ENCODE peak calls at places on chromosomes 12 and 14, in nine cellular contexts. C is SK-N-SH, Q is GM13976, V is astrocyte of the cerebellum, M is mammary epithelial cell, B is WERI-Rb-1, X is A549, Z is MCF 10A, I is hepatocyte. W is an unnamed sample.

GRCh38 chr12:92505373-92506340 is 197.1 kb upstream of the PLEKHG7 start:
- DNase-seq in C (peak), Q (no peak), V (no peak), M (no peak), B (no peak), X (no peak), Z (no peak), I (peak), W (no peak)

GRCh38 chr12:57138526-57139272 is 8.7 kb downstream of the LRP1-AS start:
- DNase-seq in C (peak), Q (no peak), V (no peak), M (no peak), B (no peak), X (no peak), Z (peak), I (peak), W (no peak)

GRCh38 chr12:32399045-32399372 is 349 bp upstream of the FGD4 start:
- DNase-seq in C (no peak), Q (no peak), V (no peak), M (no peak), B (no peak), X (no peak), Z (peak), I (no peak), W (no peak)

GRCh38 chr14:95189400-95190162 is 32.3 kb upstream of the DICER1 start:
- DNase-seq in C (peak), Q (no peak), V (peak), M (no peak), B (no peak), X (no peak), Z (no peak), I (peak), W (no peak)

GRCh38 chr12:114918535-114919233 is 234.7 kb upstream of the TBX3 start:
- DNase-seq in C (no peak), Q (no peak), V (no peak), M (peak), B (no peak), X (peak), Z (peak), I (peak), W (peak)

GRCh38 chr14:90624228-90624627 is 192.0 kb downstream of the TTC7B start:
- DNase-seq in C (no peak), Q (no peak), V (no peak), M (peak), B (no peak), X (peak), Z (peak), I (no peak), W (peak)

GRCh38 chr14:73266317-73266716 is 29.0 kb downstream of the PAPLN start:
- DNase-seq in C (peak), Q (no peak), V (no peak), M (no peak), B (no peak), X (no peak), Z (no peak), I (no peak), W (no peak)

GRCh38 chr12:122368361-122369073 is 54.0 kb downstream of the CLIP1 start:
- DNase-seq in C (no peak), Q (no peak), V (peak), M (peak), B (no peak), X (peak), Z (peak), I (peak), W (no peak)

GRCh38 chr12:17108877-17109520 is 503.0 kb upstream of the LMO3 start:
- DNase-seq in C (no peak), Q (no peak), V (peak), M (no peak), B (no peak), X (peak), Z (no peak), I (no peak), W (peak)

GRCh38 chr12:132391326-132392041 is 62.1 kb upstream of the GALNT9 start:
- DNase-seq in C (no peak), Q (no peak), V (no peak), M (no peak), B (no peak), X (no peak), Z (no peak), I (no peak), W (no peak)

GRCh38 chr12:122945047-122945592 is 21.1 kb downstream of the ABCB9 start:
- DNase-seq in C (no peak), Q (no peak), V (no peak), M (no peak), B (peak), X (no peak), Z (no peak), I (no peak), W (no peak)

GRCh38 chr12:39723831-39724230 is 104.2 kb upstream of the ABCD2 start:
- DNase-seq in C (no peak), Q (no peak), V (no peak), M (peak), B (no peak), X (peak), Z (peak), I (no peak), W (peak)

GRCh38 chr12:48366131-48366530 is 15.4 kb upstream of the ZNF641 start:
- DNase-seq in C (no peak), Q (no peak), V (no peak), M (no peak), B (peak), X (no peak), Z (no peak), I (no peak), W (no peak)

GRCh38 chr14:103730490-103731035 is 15.0 kb downstream of the ZFYVE21 start:
- DNase-seq in C (peak), Q (no peak), V (no peak), M (no peak), B (no peak), X (no peak), Z (no peak), I (no peak), W (no peak)

GRCh38 chr12:103455020-103455763 is 40.6 kb downstream of the C12orf42 start:
- DNase-seq in C (no peak), Q (no peak), V (no peak), M (no peak), B (no peak), X (no peak), Z (no peak), I (no peak), W (no peak)

GRCh38 chr14:59183150-59183549 is 5.3 kb upstream of the DAAM1 start:
- DNase-seq in C (no peak), Q (no peak), V (no peak), M (no peak), B (no peak), X (no peak), Z (no peak), I (no peak), W (no peak)

GRCh38 chr12:103996595-103996994 is 30.9 kb downstream of the TDG start:
- DNase-seq in C (no peak), Q (no peak), V (no peak), M (no peak), B (no peak), X (no peak), Z (no peak), I (no peak), W (no peak)

GRCh38 chr12:32104572-32105355 is 1.9 kb upstream of the BICD1 start:
- DNase-seq in C (no peak), Q (no peak), V (no peak), M (no peak), B (no peak), X (no peak), Z (no peak), I (no peak), W (no peak)

GRCh38 chr12:981176-981828 is 9.7 kb upstream of the ERC1 start:
- DNase-seq in C (no peak), Q (no peak), V (peak), M (peak), B (no peak), X (no peak), Z (peak), I (no peak), W (peak)

GRCh38 chr12:979355-979754 is 11.7 kb upstream of the ERC1 start:
- DNase-seq in C (no peak), Q (no peak), V (no peak), M (no peak), B (no peak), X (no peak), Z (no peak), I (no peak), W (no peak)

GRCh38 chr12:974281-974862 is 16.7 kb upstream of the ERC1 start:
- DNase-seq in C (no peak), Q (no peak), V (no peak), M (no peak), B (no peak), X (no peak), Z (no peak), I (no peak), W (no peak)

GRCh38 chr12:976644-977043 is 14.4 kb upstream of the ERC1 start:
- DNase-seq in C (no peak), Q (no peak), V (no peak), M (no peak), B (no peak), X (no peak), Z (no peak), I (no peak), W (no peak)

GRCh38 chr12:977163-977562 is 13.9 kb upstream of the ERC1 start:
- DNase-seq in C (no peak), Q (no peak), V (no peak), M (no peak), B (no peak), X (no peak), Z (no peak), I (no peak), W (no peak)
- TF ChIP-seq CTCF in C (no peak), Q (no peak), V (no peak), M (no peak), B (peak), X (no peak), Z (no peak), I (no peak), W (no peak)

GRCh38 chr14:22598896-22599244 is 770 bp downstream of the ABHD4 start:
- DNase-seq in C (no peak), Q (peak), V (peak), M (peak), B (peak), X (peak), Z (peak), I (peak), W (peak)
- TF ChIP-seq CTCF in C (peak), Q (no peak), V (peak), M (peak), B (no peak), X (peak), Z (peak), I (peak), W (no peak)

GRCh38 chr12:118715647-118716046 is 265.7 kb upstream of the SRRM4 start:
- DNase-seq in C (no peak), Q (no peak), V (no peak), M (no peak), B (no peak), X (no peak), Z (no peak), I (no peak), W (no peak)

GRCh38 chr12:118714500-118714899 is 266.8 kb upstream of the SRRM4 start:
- DNase-seq in C (no peak), Q (no peak), V (no peak), M (no peak), B (no peak), X (no peak), Z (no peak), I (no peak), W (no peak)

GRCh38 chr12:118711185-118711584 is 270.2 kb upstream of the SRRM4 start:
- DNase-seq in C (no peak), Q (no peak), V (no peak), M (no peak), B (no peak), X (no peak), Z (no peak), I (no peak), W (no peak)

DNA sequence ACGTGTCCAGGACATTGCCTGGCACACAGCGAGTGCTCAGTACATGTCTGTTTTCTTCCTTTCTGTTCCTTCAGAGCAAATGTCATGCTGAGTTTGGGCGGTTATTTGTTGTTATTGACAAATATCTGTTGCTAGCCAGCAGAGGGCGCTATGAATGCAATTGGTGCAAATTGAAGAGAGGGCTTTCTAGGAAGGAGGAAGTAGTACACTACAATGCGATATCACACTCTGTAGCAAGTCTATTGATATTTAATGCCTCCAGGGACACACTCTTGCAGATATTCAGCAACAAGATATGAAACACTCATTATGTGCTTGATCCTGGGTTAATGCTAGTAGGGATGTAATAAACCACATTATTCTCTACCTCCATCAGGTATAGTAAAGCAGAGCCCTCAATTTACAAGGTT is 267.3 kb upstream of the SRRM4 start:
- DNase-seq in C (peak), Q (peak), V (no peak), M (no peak), B (peak), X (peak), Z (peak), I (peak), W (no peak)
- TF ChIP-seq CTCF in C (peak), Q (peak), V (no peak), M (no peak), B (peak), X (peak), Z (no peak), I (peak), W (peak)

DNA sequence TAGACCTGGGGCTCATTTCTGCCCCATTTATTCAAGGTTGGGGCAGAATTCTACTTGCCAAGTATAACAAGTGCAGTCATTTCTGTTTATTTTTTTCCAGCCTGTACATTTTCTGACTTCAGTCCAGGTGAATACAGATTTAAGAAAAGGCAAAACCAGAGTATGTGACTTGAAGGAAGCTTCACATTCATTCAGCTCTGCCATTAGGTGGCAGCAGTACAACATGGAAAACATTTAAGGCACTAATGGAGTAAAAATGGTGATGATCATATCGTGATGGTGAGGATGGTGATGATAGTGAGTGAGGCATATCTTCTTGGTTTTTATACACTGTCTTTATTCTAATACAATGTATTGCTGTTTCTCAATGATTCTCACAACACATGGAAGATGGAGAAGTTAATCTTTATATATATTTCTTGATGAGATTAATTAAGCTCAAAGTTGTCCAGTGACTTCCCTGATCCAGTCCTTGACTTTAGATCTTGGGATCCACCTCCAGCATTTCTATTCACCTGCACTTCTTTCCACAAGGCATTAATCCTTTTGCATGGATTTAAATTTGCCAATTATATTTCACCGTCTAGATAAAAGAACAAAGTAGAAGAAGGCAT is 176.7 kb upstream of the SEL1L start:
- DNase-seq in C (peak), Q (no peak), V (peak), M (peak), B (peak), X (peak), Z (peak), I (peak), W (peak)
- TF ChIP-seq CTCF in C (peak), Q (peak), V (peak), M (peak), B (peak), X (peak), Z (peak), I (peak), W (peak)

GRCh38 chr12:42807766-42808165 is 218.2 kb upstream of the PRICKLE1 start:
- DNase-seq in C (no peak), Q (no peak), V (no peak), M (no peak), B (no peak), X (no peak), Z (no peak), I (no peak), W (no peak)

GRCh38 chr12:42802688-42803279 is 213.2 kb upstream of the PRICKLE1 start:
- DNase-seq in C (no peak), Q (no peak), V (no peak), M (no peak), B (no peak), X (no peak), Z (no peak), I (no peak), W (no peak)

GRCh38 chr12:42807251-42807650 is 217.7 kb upstream of the PRICKLE1 start:
- DNase-seq in C (no peak), Q (no peak), V (no peak), M (no peak), B (no peak), X (no peak), Z (no peak), I (no peak), W (no peak)

GRCh38 chr12:42801271-42801670 is 211.7 kb upstream of the PRICKLE1 start:
- DNase-seq in C (no peak), Q (no peak), V (no peak), M (no peak), B (no peak), X (no peak), Z (no peak), I (no peak), W (no peak)

GRCh38 chr12:42804928-42805327 is 215.4 kb upstream of the PRICKLE1 start:
- DNase-seq in C (no peak), Q (no peak), V (no peak), M (peak), B (peak), X (no peak), Z (peak), I (no peak), W (no peak)
- TF ChIP-seq CTCF in C (no peak), Q (no peak), V (no peak), M (peak), B (peak), X (no peak), Z (no peak), I (no peak), W (no peak)

DNA sequence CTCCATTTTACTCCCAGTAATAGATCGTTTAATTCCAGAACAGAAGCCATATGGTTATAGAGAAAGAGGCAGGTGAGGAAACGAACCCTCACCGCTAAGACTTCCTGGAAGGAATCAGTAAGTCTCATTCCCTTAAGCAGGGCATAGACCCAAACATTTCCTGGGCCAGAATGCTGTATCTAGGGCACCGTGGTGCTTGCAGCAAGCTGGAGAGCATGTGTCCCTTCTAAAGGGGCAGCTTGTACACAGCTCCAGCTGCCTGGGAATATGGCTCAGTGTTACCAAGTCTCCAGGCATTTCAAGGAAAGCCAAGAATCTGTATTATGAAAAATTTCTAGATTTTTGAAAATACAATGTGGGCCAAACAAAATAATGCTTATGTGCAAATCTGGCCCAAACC is 73.4 kb downstream of the PPM1H start:
- DNase-seq in C (no peak), Q (no peak), V (no peak), M (no peak), B (peak), X (no peak), Z (no peak), I (no peak), W (no peak)
- TF ChIP-seq CTCF in C (no peak), Q (no peak), V (no peak), M (no peak), B (no peak), X (no peak), Z (no peak), I (no peak), W (no peak)

GRCh38 chr12:30990316-30990715 is 63.8 kb downstream of the TSPAN11 start:
- DNase-seq in C (no peak), Q (no peak), V (no peak), M (no peak), B (peak), X (no peak), Z (no peak), I (no peak), W (no peak)

GRCh38 chr12:30990776-30991175 is 64.2 kb downstream of the TSPAN11 start:
- DNase-seq in C (no peak), Q (no peak), V (no peak), M (no peak), B (no peak), X (no peak), Z (no peak), I (no peak), W (no peak)

GRCh38 chr12:30988887-30989286 is 62.3 kb downstream of the TSPAN11 start:
- DNase-seq in C (no peak), Q (no peak), V (no peak), M (no peak), B (no peak), X (no peak), Z (no peak), I (no peak), W (no peak)

GRCh38 chr12:30988086-30988485 is 61.5 kb downstream of the TSPAN11 start:
- DNase-seq in C (no peak), Q (no peak), V (no peak), M (no peak), B (peak), X (no peak), Z (no peak), I (no peak), W (no peak)

DNA sequence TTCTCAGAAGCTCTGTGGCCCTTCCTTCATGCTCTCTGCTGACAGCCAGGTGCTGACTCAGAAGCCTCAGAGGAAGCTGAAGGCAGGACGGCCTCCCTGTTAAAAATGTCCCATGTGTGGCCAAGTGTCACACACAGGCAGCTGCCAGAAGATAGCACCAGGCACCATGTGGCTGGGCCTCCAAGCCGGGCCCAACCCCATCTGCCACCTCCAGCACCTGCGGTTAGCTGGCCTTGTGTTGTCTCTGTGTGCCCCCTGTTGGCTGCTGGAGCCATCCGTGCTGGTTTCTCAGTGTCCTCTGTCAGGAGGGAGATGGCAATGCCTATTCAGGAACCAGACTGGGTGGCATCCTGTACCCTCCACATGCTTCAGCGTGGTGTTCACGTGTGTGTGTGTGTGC is 63.2 kb downstream of the TSPAN11 start:
- DNase-seq in C (peak), Q (peak), V (no peak), M (no peak), B (peak), X (peak), Z (peak), I (peak), W (no peak)
- TF ChIP-seq CTCF in C (peak), Q (peak), V (peak), M (peak), B (peak), X (peak), Z (peak), I (peak), W (no peak)

DNA sequence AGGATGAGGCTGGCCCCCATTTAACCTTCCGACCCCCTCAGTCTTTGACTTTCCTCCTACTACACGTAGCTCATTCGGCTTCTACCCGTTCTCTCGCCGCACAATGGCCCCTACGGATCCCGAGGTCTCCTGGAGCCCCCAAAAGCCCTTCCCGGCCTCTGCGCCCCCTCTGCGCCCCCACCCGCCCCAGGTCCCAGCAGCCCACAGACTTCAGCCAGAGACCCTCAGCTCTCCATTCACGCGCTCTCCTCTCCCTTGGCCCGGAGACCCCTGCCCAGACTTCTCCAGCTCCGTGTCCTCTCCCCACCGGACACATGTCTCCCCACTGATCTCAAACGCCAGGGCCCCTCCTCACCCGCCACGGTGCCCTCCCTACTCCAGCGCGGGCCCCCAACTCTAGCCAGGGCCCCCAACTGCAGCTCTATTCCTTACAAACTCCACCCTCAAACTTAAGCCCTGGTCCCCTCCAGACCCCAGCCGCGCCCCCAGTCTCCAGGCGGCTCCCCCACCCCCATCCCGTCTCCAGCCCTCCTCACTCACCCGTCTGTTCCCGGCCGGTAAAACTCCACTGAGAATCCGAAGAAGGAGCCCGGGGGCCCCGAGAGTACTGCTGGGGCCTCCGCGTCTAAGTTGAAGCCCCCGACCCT is 502 bp downstream of the ITGA5 start:
- DNase-seq in C (peak), Q (peak), V (no peak), M (no peak), B (no peak), X (no peak), Z (no peak), I (no peak), W (no peak)
- TF ChIP-seq CTCF in C (no peak), Q (no peak), V (no peak), M (no peak), B (no peak), X (no peak), Z (no peak), I (no peak), W (no peak)